ENCODE peak calls at places on chromosomes 13 and 19, in seven cellular contexts. W, L, S, T, K, U and X are unnamed samples.

GRCh38 chr13:19713186-19713965 is 69.4 kb downstream of the PSPC1 start:
- DNase-seq in W (no peak), L (peak), S (no peak), T (no peak), K (no peak), U (no peak), X (no peak)

GRCh38 chr13:91133941-91134772 is 213.3 kb upstream of the MIR17HG start:
- DNase-seq in W (peak), L (no peak), S (no peak), T (peak), K (peak), U (peak), X (peak)

GRCh38 chr19:48393559-48394330 is at the start of gene GRIN2D:
- DNase-seq in W (peak), L (no peak), S (peak), T (peak), K (no peak), U (no peak), X (no peak)

GRCh38 chr13:26605845-26606244 is 48.4 kb downstream of the WASF3 start:
- DNase-seq in W (no peak), L (no peak), S (no peak), T (peak), K (peak), U (no peak), X (peak)

GRCh38 chr13:27919934-27920676 is at the start of gene PDX1:
- DNase-seq in W (peak), L (no peak), S (peak), T (no peak), K (no peak), U (no peak), X (no peak)

GRCh38 chr13:100941377-100941776 is 266.8 kb upstream of the TMTC4 start:
- DNase-seq in W (no peak), L (no peak), S (no peak), T (no peak), K (no peak), U (no peak), X (no peak)

GRCh38 chr13:57045816-57046691 is 94.7 kb upstream of the PRR20A start:
- DNase-seq in W (no peak), L (no peak), S (no peak), T (no peak), K (no peak), U (no peak), X (no peak)

GRCh38 chr13:77239312-77239711 is 87.6 kb downstream of the MYCBP2 start:
- DNase-seq in W (no peak), L (no peak), S (no peak), T (no peak), K (no peak), U (no peak), X (no peak)

GRCh38 chr13:28161370-28161769 is 23.0 kb downstream of the PAN3 start:
- DNase-seq in W (no peak), L (no peak), S (no peak), T (no peak), K (peak), U (no peak), X (no peak)

GRCh38 chr19:29690842-29691241 is 24.2 kb downstream of the C19orf12 start:
- DNase-seq in W (no peak), L (no peak), S (peak), T (peak), K (peak), U (peak), X (peak)

GRCh38 chr19:45215391-45216191 is 29.6 kb downstream of the EXOC3L2 start:
- DNase-seq in W (peak), L (no peak), S (peak), T (peak), K (no peak), U (no peak), X (no peak)

GRCh38 chr13:37289212-37289935 is 183.9 kb upstream of the CSNK1A1L start:
- DNase-seq in W (no peak), L (no peak), S (no peak), T (no peak), K (no peak), U (no peak), X (no peak)

GRCh38 chr19:10010247-10010691 is at the start of gene COL5A3:
- DNase-seq in W (peak), L (no peak), S (peak), T (peak), K (no peak), U (no peak), X (no peak)

GRCh38 chr19:11261902-11262839 is at the start of gene DOCK6:
- DNase-seq in W (peak), L (no peak), S (peak), T (peak), K (no peak), U (no peak), X (no peak)

GRCh38 chr13:107811233-107811632 is 404.1 kb downstream of the LIG4 start:
- DNase-seq in W (no peak), L (no peak), S (no peak), T (no peak), K (no peak), U (no peak), X (no peak)

GRCh38 chr19:37362733-37363132 is 8.2 kb upstream of the ZNF527 start:
- DNase-seq in W (peak), L (no peak), S (peak), T (peak), K (peak), U (no peak), X (peak)

GRCh38 chr19:4707956-4708650 is 15.5 kb downstream of the DPP9 start:
- DNase-seq in W (no peak), L (no peak), S (no peak), T (no peak), K (no peak), U (no peak), X (no peak)

GRCh38 chr13:93004919-93005318 is 221.7 kb upstream of the GPC6 start:
- DNase-seq in W (no peak), L (no peak), S (no peak), T (no peak), K (peak), U (no peak), X (no peak)

GRCh38 chr13:27170521-27171243 is 929 bp downstream of the USP12 start:
- DNase-seq in W (no peak), L (no peak), S (peak), T (peak), K (peak), U (peak), X (peak)

GRCh38 chr13:33676700-33677048 is 141.3 kb upstream of the RFC3 start:
- DNase-seq in W (peak), L (no peak), S (no peak), T (no peak), K (peak), U (no peak), X (peak)

GRCh38 chr19:39413269-39413902 is 917 bp downstream of the PLEKHG2 start:
- DNase-seq in W (peak), L (no peak), S (peak), T (peak), K (no peak), U (no peak), X (no peak)

GRCh38 chr13:43058318-43058674 is 34.9 kb downstream of the DNAJC15 start:
- DNase-seq in W (no peak), L (no peak), S (no peak), T (no peak), K (peak), U (peak), X (no peak)

GRCh38 chr13:77457989-77458388 is 77.5 kb upstream of the SCEL start:
- DNase-seq in W (no peak), L (no peak), S (no peak), T (no peak), K (no peak), U (no peak), X (no peak)

GRCh38 chr13:62085337-62085736 is 669.7 kb upstream of the PCDH20 start:
- DNase-seq in W (no peak), L (no peak), S (no peak), T (no peak), K (no peak), U (no peak), X (no peak)

GRCh38 chr19:40576181-40576584 is 490 bp upstream of the SHKBP1 start:
- DNase-seq in W (no peak), L (no peak), S (peak), T (peak), K (no peak), U (no peak), X (peak)

GRCh38 chr19:50239916-50240585 is 36.6 kb downstream of the MYH14 start:
- DNase-seq in W (no peak), L (no peak), S (no peak), T (no peak), K (no peak), U (no peak), X (no peak)

GRCh38 chr13:107284168-107284567 is 716.2 kb upstream of the ARGLU1 start:
- DNase-seq in W (no peak), L (no peak), S (no peak), T (no peak), K (no peak), U (no peak), X (no peak)

GRCh38 chr13:107866007-107866665 is 349.2 kb downstream of the LIG4 start:
- DNase-seq in W (peak), L (no peak), S (peak), T (peak), K (no peak), U (no peak), X (peak)

GRCh38 chr13:23598371-23598770 is 28.2 kb downstream of the TNFRSF19 start:
- DNase-seq in W (no peak), L (no peak), S (no peak), T (no peak), K (no peak), U (no peak), X (no peak)

GRCh38 chr13:74036373-74036772 is 97.8 kb downstream of the KLF12 start:
- DNase-seq in W (no peak), L (no peak), S (no peak), T (no peak), K (no peak), U (no peak), X (peak)

GRCh38 chr19:47152632-47153031 is 22.0 kb downstream of the SAE1 start:
- DNase-seq in W (no peak), L (no peak), S (no peak), T (no peak), K (no peak), U (no peak), X (peak)

GRCh38 chr19:41548954-41549688 is 26.8 kb upstream of the CEACAM21 start:
- DNase-seq in W (no peak), L (no peak), S (no peak), T (no peak), K (no peak), U (no peak), X (no peak)

GRCh38 chr19:46201413-46202310 is 27.9 kb upstream of the IGFL1 start:
- DNase-seq in W (no peak), L (no peak), S (no peak), T (no peak), K (no peak), U (no peak), X (no peak)

GRCh38 chr19:3238066-3238561 is 13.7 kb downstream of the CELF5 start:
- DNase-seq in W (no peak), L (no peak), S (no peak), T (no peak), K (no peak), U (no peak), X (no peak)

GRCh38 chr13:32911506-32911905 is 104.7 kb upstream of the KL start:
- DNase-seq in W (peak), L (no peak), S (no peak), T (no peak), K (peak), U (peak), X (peak)

GRCh38 chr13:102677122-102677521 is 17.7 kb downstream of the METTL21C start:
- DNase-seq in W (no peak), L (no peak), S (no peak), T (no peak), K (no peak), U (no peak), X (no peak)

GRCh38 chr13:95129004-95129403 is 172.2 kb downstream of the ABCC4 start:
- DNase-seq in W (no peak), L (no peak), S (no peak), T (no peak), K (no peak), U (no peak), X (no peak)

GRCh38 chr19:16594131-16594586 is 21.9 kb upstream of the SLC35E1 start:
- DNase-seq in W (no peak), L (no peak), S (no peak), T (no peak), K (no peak), U (no peak), X (no peak)

GRCh38 chr19:17488593-17489391 is 18.5 kb downstream of the SLC27A1 start:
- DNase-seq in W (peak), L (no peak), S (peak), T (peak), K (peak), U (peak), X (no peak)

GRCh38 chr13:48655291-48655690 is 1.6 kb downstream of the CYSLTR2 start:
- DNase-seq in W (no peak), L (no peak), S (no peak), T (no peak), K (no peak), U (no peak), X (no peak)

GRCh38 chr13:48662226-48662625 is 8.5 kb downstream of the CYSLTR2 start:
- DNase-seq in W (no peak), L (no peak), S (no peak), T (no peak), K (no peak), U (no peak), X (no peak)

GRCh38 chr13:48656621-48657020 is 2.9 kb downstream of the CYSLTR2 start:
- DNase-seq in W (no peak), L (no peak), S (no peak), T (no peak), K (peak), U (no peak), X (no peak)

GRCh38 chr13:48661112-48661511 is 7.4 kb downstream of the CYSLTR2 start:
- DNase-seq in W (no peak), L (no peak), S (no peak), T (no peak), K (no peak), U (no peak), X (no peak)

DNA sequence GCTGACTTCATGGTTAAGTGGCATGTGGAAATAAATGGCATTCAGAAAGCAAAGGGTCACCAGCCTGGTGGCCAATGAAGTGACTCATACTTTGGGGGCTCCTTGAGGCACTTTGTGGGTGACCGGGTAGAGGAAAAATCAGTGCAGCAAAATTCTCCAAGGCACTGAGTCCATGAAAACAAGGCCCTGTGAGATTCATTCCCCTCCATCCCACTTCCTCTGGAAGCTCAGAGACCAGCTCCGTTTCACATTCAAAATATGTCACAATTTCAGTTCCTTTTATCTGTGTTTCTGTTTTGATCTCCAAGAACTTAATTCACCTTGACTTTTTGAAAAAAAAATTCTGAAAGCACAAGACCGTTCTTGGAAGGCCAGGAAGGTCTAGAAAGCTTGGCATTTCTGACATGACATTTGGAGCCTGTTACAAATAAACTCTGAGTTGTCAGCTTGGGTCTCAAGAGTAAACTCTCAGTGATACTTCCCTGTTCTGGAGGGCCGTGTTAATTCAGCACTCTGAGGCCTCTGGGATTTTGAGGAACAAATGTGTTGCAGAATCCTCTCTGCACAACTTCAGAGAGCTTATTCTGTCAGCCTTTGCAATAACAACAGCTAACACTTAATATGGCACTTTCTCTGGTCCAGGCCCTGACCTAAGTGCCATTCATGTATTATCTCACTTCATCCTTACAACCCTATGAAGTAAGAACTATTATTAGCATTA is 6.8 kb downstream of the CYSLTR2 start:
- DNase-seq in W (no peak), L (peak), S (no peak), T (no peak), K (no peak), U (no peak), X (no peak)
- TF ChIP-seq JUND in W (no peak), L (peak), S (no peak), T (no peak), K (no peak), U (no peak), X (no peak)

GRCh38 chr13:67557642-67558241 is 327.6 kb upstream of the PCDH9 start:
- DNase-seq in W (no peak), L (no peak), S (no peak), T (no peak), K (no peak), U (no peak), X (no peak)

GRCh38 chr13:67554746-67555452 is 324.8 kb upstream of the PCDH9 start:
- DNase-seq in W (no peak), L (no peak), S (no peak), T (no peak), K (no peak), U (no peak), X (no peak)

GRCh38 chr13:67557118-67557517 is 327.0 kb upstream of the PCDH9 start:
- DNase-seq in W (no peak), L (no peak), S (no peak), T (no peak), K (no peak), U (no peak), X (no peak)

GRCh38 chr13:67549331-67549730 is 319.2 kb upstream of the PCDH9 start:
- DNase-seq in W (no peak), L (no peak), S (no peak), T (no peak), K (no peak), U (no peak), X (peak)

GRCh38 chr13:67554296-67554695 is 324.2 kb upstream of the PCDH9 start:
- DNase-seq in W (no peak), L (no peak), S (no peak), T (no peak), K (no peak), U (no peak), X (no peak)
- TF ChIP-seq JUND in W (no peak), L (no peak), S (no peak), T (no peak), K (no peak), U (no peak), X (no peak)

GRCh38 chr19:34793562-34793961 is 20.5 kb upstream of the ZNF599 start:
- DNase-seq in W (no peak), L (no peak), S (no peak), T (no peak), K (no peak), U (no peak), X (no peak)

GRCh38 chr19:34794289-34794960 is 21.4 kb upstream of the ZNF599 start:
- DNase-seq in W (no peak), L (no peak), S (no peak), T (no peak), K (no peak), U (no peak), X (no peak)
- TF ChIP-seq JUND in W (no peak), L (no peak), S (no peak), T (no peak), K (no peak), U (no peak), X (no peak)

DNA sequence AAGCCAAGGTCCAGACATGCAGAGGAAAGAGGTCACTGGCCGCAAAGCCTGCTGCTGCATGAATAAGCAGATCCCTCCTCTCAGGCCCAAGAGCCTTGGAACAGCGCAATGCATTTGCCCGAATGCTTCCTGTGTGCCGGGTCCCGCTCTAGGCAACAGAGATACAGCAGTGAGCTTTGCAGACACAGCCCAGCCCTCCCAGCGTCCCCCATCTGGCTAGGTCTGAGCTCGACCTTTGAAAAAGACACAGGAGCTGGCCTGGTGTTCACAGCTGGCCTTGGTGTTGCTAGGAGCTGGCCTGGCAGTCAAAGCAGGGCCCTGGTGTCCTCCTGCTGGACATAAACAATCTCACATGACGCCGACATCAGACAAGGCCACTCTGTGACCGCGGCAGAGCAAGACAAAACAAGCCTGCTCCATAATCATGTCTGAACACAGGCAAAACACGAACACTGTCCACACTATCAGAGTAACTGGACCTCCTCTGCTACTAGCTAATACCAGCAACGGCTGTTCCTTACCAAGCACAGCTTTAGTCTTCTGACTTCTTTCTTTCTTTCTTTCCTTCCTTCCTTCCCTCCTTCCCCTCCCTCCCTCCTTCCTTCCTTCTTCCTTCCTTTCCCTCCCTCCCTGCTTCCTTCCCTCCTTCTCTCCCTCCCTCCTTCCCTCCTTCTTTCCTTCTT is 5.7 kb upstream of the PEX11G start:
- DNase-seq in W (peak), L (no peak), S (no peak), T (peak), K (peak), U (no peak), X (no peak)
- TF ChIP-seq JUND in W (no peak), L (no peak), S (no peak), T (peak), K (no peak), U (no peak), X (no peak)

DNA sequence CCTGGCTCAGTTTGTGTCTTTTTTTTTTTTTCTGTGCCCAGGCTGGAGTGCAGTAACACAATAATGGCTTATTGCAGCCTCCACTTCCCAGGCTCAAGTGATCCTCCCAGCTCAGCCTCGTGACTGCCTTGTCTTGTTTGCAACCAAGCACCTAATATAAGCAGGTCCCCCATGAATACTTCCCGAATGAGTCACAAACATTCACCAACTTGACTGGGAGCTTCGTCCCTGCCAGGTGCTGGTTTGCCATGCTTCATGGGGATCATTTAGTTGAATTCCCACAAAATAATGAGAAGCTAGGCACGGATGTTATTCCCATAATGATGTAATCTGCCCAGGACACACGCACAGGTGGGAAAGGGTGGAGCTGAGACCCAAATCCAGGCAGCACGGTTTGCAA is 176.5 kb downstream of the CACNA1A start:
- DNase-seq in W (no peak), L (no peak), S (no peak), T (no peak), K (no peak), U (no peak), X (no peak)
- TF ChIP-seq JUND in W (no peak), L (no peak), S (no peak), T (no peak), K (no peak), U (no peak), X (no peak)

GRCh38 chr19:1567116-1567847 is 843 bp downstream of the MEX3D start:
- DNase-seq in W (peak), L (no peak), S (no peak), T (peak), K (no peak), U (no peak), X (no peak)
- TF ChIP-seq JUND in W (no peak), L (no peak), S (no peak), T (no peak), K (no peak), U (no peak), X (no peak)